ENCODE peak calls at places on chromosomes 13 and 19, in eight cellular contexts. J is A549, N is K562, Q is HepG2, E is H1, D is HCT116, I is endothelial cell of umbilical vein, K is GM12878. P is an unnamed sample.
A peak's percentile ranks its signal among the peaks of the same experiment; 100 is the strongest.

GRCh38 chr13:47671762-47672161 is 329.3 kb downstream of the SUCLA2 start:
- DNase-seq in J (no peak), N (no peak), Q (no peak), E (no peak), D (no peak), I (no peak), K (no peak), P (no peak)

GRCh38 chr19:34555447-34555846 is 73.9 kb downstream of the WTIP start:
- DNase-seq in J (peak; percentile 64), N (no peak), Q (peak; percentile 28), E (no peak), D (peak; percentile 24), I (peak; percentile 5), K (no peak), P (peak; percentile 20)

GRCh38 chr19:14248578-14249011 is 42.6 kb upstream of the ADGRL1 start:
- DNase-seq in J (peak; percentile 22), N (no peak), Q (no peak), E (peak; percentile 84), D (no peak), I (peak; percentile 57), K (no peak), P (no peak)

GRCh38 chr19:43524922-43525835 is 1.8 kb downstream of the ETHE1 start:
- DNase-seq in J (peak; percentile 85), N (no peak), Q (peak; percentile 87), E (no peak), D (peak; percentile 57), I (peak; percentile 51), K (peak; percentile 44), P (peak; percentile 89)

GRCh38 chr13:21240586-21240985 is 64.1 kb downstream of the MRPL57 start:
- DNase-seq in J (no peak), N (no peak), Q (no peak), E (no peak), D (no peak), I (peak; percentile 13), K (no peak), P (no peak)

GRCh38 chr13:75904012-75904411 is 267.9 kb downstream of the LMO7 start:
- DNase-seq in J (no peak), N (no peak), Q (no peak), E (no peak), D (no peak), I (no peak), K (no peak), P (no peak)

GRCh38 chr13:84927442-84928169 is 871.6 kb downstream of the SLITRK6 start:
- DNase-seq in J (no peak), N (no peak), Q (no peak), E (no peak), D (no peak), I (no peak), K (no peak), P (no peak)

GRCh38 chr13:110239280-110240120 is 67.5 kb downstream of the COL4A1 start:
- DNase-seq in J (no peak), N (no peak), Q (no peak), E (no peak), D (no peak), I (peak; percentile 82), K (no peak), P (no peak)

GRCh38 chr19:55340784-55341147 is 1.1 kb downstream of the KMT5C start:
- DNase-seq in J (no peak), N (peak; percentile 37), Q (no peak), E (no peak), D (no peak), I (peak; percentile 17), K (no peak), P (peak; percentile 16)

GRCh38 chr19:16457195-16457953 is 14.4 kb downstream of the EPS15L1 start:
- DNase-seq in J (no peak), N (no peak), Q (peak; percentile 24), E (no peak), D (no peak), I (peak; percentile 84), K (no peak), P (peak; percentile 37)

GRCh38 chr13:109910131-109910530 is 123.7 kb upstream of the IRS2 start:
- DNase-seq in J (no peak), N (no peak), Q (no peak), E (no peak), D (no peak), I (no peak), K (no peak), P (no peak)

GRCh38 chr19:5149508-5149907 is 180.6 kb downstream of the KDM4B start:
- DNase-seq in J (no peak), N (no peak), Q (no peak), E (no peak), D (no peak), I (no peak), K (no peak), P (no peak)

DNA sequence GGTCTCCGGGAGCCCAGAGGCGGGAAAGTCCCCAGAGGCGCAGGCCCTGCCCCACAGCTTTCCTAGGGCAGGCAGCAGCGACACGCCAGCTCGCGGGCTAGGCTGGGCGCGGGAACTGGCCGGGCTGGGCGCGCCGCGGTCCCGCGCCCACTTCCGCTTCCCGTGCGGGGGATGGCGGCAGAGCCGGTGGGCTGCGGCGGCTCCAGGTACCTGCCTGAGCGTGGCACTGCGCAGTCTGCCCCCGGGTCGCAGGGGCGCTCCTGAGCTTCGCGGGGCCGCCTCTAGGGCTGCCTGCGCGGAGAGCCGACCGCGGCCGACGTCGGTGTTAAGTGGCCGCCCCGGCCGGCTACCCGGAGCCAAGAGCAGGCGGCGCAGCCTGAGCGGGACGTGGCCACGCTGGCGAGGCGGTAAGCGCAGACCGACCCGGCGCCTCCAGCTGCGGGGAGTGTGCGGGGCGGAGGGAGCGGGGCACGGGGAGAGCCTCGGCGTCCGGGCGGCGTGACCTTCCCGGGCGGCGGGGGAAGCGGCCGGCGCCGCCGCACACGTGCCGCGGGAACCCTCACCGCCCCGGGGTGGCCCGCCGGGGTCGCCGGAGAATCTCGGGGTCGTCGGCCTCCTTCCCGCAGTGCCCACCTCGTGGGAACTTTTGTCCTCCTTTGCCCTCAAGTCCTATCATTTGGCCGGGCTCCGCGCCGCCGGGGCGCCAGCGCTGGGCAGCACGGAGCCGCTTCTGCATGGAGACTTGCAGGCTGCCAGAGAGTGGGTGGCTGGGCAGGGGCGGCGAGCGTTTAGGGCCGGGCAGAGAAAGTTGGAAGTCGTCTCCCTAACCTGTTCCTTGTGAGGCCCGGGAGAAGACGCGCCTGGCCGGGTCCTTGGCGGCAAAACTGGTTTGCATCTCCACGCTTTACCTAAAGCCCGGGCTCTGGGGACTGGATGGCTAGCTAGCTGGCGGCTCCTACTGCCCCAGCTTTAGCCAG is 31.4 kb upstream of the MPHOSPH8 start:
- DNase-seq in J (peak; percentile 53), N (peak; percentile 48), Q (peak; percentile 58), E (peak; percentile 9), D (no peak), I (peak; percentile 52), K (no peak), P (peak; percentile 81)
- TF ChIP-seq MAX in J (peak; percentile 60), N (no peak), Q (peak; percentile 72), E (peak; percentile 54), D (peak; percentile 19), I (no peak), K (no peak), P (peak; percentile 29)

GRCh38 chr19:1855828-1856255 is 7.5 kb downstream of the KLF16 start:
- DNase-seq in J (no peak), N (no peak), Q (no peak), E (no peak), D (no peak), I (no peak), K (no peak), P (peak; percentile 62)
- H3K4me3 ChIP-seq in J (peak overlapping the region; percentile 31), N (peak overlapping the region; percentile 57), Q (no peak overlapping the region), E (no peak overlapping the region), D (peak overlapping the region; percentile 22), I (no peak overlapping the region), K (peak overlapping the region; percentile 82), P (peak overlapping the region; percentile 69)

DNA sequence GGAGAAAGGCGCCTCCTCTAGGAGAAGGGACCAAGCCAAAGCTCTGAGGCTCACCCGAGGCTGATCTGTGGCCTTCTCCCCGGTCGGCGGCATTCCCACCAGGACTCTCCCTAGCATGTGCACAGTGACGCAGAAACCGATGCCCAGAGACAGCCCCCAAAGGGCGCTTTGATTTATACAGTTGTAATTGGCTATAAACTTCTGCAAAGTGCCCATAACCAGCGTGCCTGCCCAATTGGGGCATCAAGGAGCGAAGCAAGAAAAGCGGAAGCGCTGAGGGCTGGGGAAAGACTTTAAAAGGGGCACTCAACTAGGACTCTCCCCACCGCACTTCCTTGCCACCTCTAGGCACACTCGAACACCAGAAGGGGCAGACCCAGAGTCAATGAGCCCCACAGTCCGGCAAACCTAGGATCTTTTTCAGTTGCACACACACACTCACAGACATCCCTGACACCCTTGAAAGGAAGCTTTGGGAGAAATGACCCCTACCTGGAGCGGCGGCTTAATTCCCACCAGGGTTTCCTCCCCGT is 1.8 kb downstream of the CDX2 start:
- DNase-seq in J (no peak), N (no peak), Q (no peak), E (no peak), D (no peak), I (no peak), K (no peak), P (peak; percentile 72)
- TF ChIP-seq POLR2A in J (no peak), N (no peak), Q (no peak), E (no peak), D (no peak), I (no peak), K (no peak), P (no peak)

GRCh38 chr19:39046037-39046821 is 13.9 kb upstream of the FBXO27 start:
- DNase-seq in J (peak; percentile 87), N (peak; percentile 74), Q (peak; percentile 59), E (no peak), D (peak; percentile 32), I (no peak), K (no peak), P (peak; percentile 33)
- TF ChIP-seq MAX in J (no peak), N (no peak), Q (no peak), E (no peak), D (no peak), I (no peak), K (no peak), P (no peak)

P was measured in NB4.